ENCODE peak calls at places on chromosomes 4 and X, in nine cellular contexts. Q is activated CD8-positive, alpha-beta memory T cell treated with anti-CD3 and anti-CD28 coated beads for 48 hours; C is ACHN; U is ELR; V is left cardiac atrium; W is myocyte; T is GM20000; P is uterus; N is GM23338. E is an unnamed sample.

GRCh38 chr4:30720021-30720655 is at the start of gene PCDH7:
- DNase-seq in C (peak; percentile 48), U (peak; percentile 78), P (peak; percentile 52), V (peak; percentile 36), Q (no peak), N (peak; percentile 77), W (peak; percentile 80), T (peak; percentile 25), E (no peak)

GRCh38 chr4:169042608-169043007 is 32.6 kb upstream of the CBR4 start:
- DNase-seq in N (no peak), T (no peak), V (no peak), W (no peak), U (no peak), Q (no peak), P (no peak), C (no peak), E (no peak)

GRCh38 chrX:148500428-148501120 is at the start of gene AFF2:
- DNase-seq in U (no peak), T (peak; percentile 33), C (peak; percentile 0), P (no peak), N (peak; percentile 55), V (peak; percentile 39), W (peak; percentile 35), Q (no peak), E (peak; percentile 86)

GRCh38 chr4:121876976-121877773 is 6.9 kb upstream of the BBS7 start:
- DNase-seq in N (no peak), C (no peak), P (no peak), T (no peak), V (no peak), W (no peak), U (peak; percentile 6), Q (no peak), E (no peak)

GRCh38 chr4:113636877-113637276 is 124.7 kb downstream of the CAMK2D start:
- DNase-seq in U (peak; percentile 59), W (peak; percentile 95), N (no peak), T (no peak), P (no peak), V (no peak), C (peak; percentile 10), Q (no peak), E (peak; percentile 91)

GRCh38 chr4:176781739-176782100 is 11.0 kb downstream of the VEGFC start:
- DNase-seq in T (no peak), C (peak; percentile 60), P (no peak), U (peak; percentile 54), Q (no peak), W (peak; percentile 53), N (no peak), V (no peak), E (no peak)

GRCh38 chr4:76990288-76991080 is 40.9 kb downstream of the SEPTIN11 start:
- DNase-seq in V (no peak), W (peak; percentile 72), P (no peak), Q (no peak), T (no peak), N (no peak), C (peak; percentile 49), U (peak; percentile 82), E (no peak)

GRCh38 chrX:15511563-15511962 is 11.0 kb downstream of the BMX start:
- DNase-seq in W (peak; percentile 30), V (no peak), Q (no peak), N (peak; percentile 4), P (no peak), U (no peak), C (no peak), T (no peak), E (no peak)

GRCh38 chrX:39772057-39772832 is 325.5 kb downstream of the BCOR start:
- DNase-seq in Q (no peak), C (peak; percentile 25), P (no peak), V (no peak), N (peak; percentile 71), W (peak; percentile 58), U (no peak), T (peak; percentile 16), E (no peak)

GRCh38 chr4:127355738-127356137 is 277.0 kb upstream of the INTU start:
- DNase-seq in Q (no peak), P (no peak), N (no peak), T (no peak), U (no peak), C (no peak), V (no peak), W (peak; percentile 9), E (no peak)

GRCh38 chrX:38347136-38347535 is 5.3 kb upstream of the OTC start:
- DNase-seq in T (no peak), U (peak; percentile 63), C (no peak), V (no peak), P (no peak), W (peak; percentile 61), N (peak; percentile 2), Q (no peak), E (no peak)

GRCh38 chr4:15536552-15537499 is 67.1 kb downstream of the CC2D2A start:
- DNase-seq in W (peak; percentile 15), T (no peak), P (no peak), U (no peak), V (no peak), N (no peak), C (no peak), Q (no peak), E (no peak)

GRCh38 chr4:78845469-78845868 is 69.3 kb downstream of the BMP2K start:
- DNase-seq in W (no peak), N (no peak), P (no peak), U (no peak), T (peak; percentile 12), Q (no peak), C (peak; percentile 5), V (no peak), E (no peak)

GRCh38 chr4:6116696-6117285 is 83.6 kb downstream of the JAKMIP1 start:
- DNase-seq in P (no peak), C (no peak), N (no peak), Q (no peak), W (no peak), T (no peak), U (no peak), V (no peak), E (no peak)

E was measured in OCI-LY7.